ENCODE peak calls at places on chromosomes 6 and 20, in eight cellular contexts. H, S, B, D, E, G, O and Z are unnamed samples.

GRCh38 chr20:57195023-57195758 is 71.2 kb downstream of the BMP7 start:
- DNase-seq in H (no peak), S (peak; percentile 89), B (peak; percentile 85), D (no peak), E (no peak), G (no peak), O (no peak), Z (no peak)

GRCh38 chr20:34084227-34084923 is 27.7 kb downstream of the EIF2S2 start:
- DNase-seq in H (no peak), S (no peak), B (no peak), D (no peak), E (no peak), G (no peak), O (peak; percentile 45), Z (no peak)

GRCh38 chr20:15339264-15339663 is 1001.9 kb upstream of the FLRT3 start:
- DNase-seq in H (no peak), S (no peak), B (no peak), D (no peak), E (no peak), G (peak; percentile 90), O (no peak), Z (no peak)

GRCh38 chr6:11025094-11025493 is 19.0 kb downstream of the ELOVL2 start:
- DNase-seq in H (no peak), S (no peak), B (no peak), D (no peak), E (no peak), G (no peak), O (no peak), Z (no peak)

GRCh38 chr6:140566706-140567330 is 1192.4 kb upstream of the CITED2 start:
- DNase-seq in H (no peak), S (peak; percentile 68), B (peak; percentile 87), D (no peak), E (peak; percentile 1), G (no peak), O (no peak), Z (no peak)

GRCh38 chr6:145349950-145350510 is 385.3 kb downstream of the EPM2A start:
- DNase-seq in H (no peak), S (no peak), B (no peak), D (no peak), E (no peak), G (no peak), O (peak; percentile 43), Z (no peak)

GRCh38 chr6:130837067-130837466 is 9.9 kb downstream of the SMLR1 start:
- DNase-seq in H (no peak), S (no peak), B (no peak), D (no peak), E (no peak), G (no peak), O (no peak), Z (no peak)

GRCh38 chr20:57619053-57619831 is 984 bp downstream of the ZBP1 start:
- DNase-seq in H (no peak), S (no peak), B (no peak), D (peak; percentile 37), E (no peak), G (no peak), O (no peak), Z (no peak)

GRCh38 chr20:35791823-35792222 is 20.0 kb downstream of the PHF20 start:
- DNase-seq in H (no peak), S (peak; percentile 93), B (peak; percentile 90), D (peak; percentile 87), E (no peak), G (no peak), O (no peak), Z (no peak)

GRCh38 chr6:5634525-5634924 is 372.2 kb downstream of the NRN1 start:
- DNase-seq in H (no peak), S (no peak), B (no peak), D (no peak), E (no peak), G (no peak), O (no peak), Z (no peak)

GRCh38 chr6:87287251-87287650 is 35.1 kb upstream of the SMIM8 start:
- DNase-seq in H (no peak), S (no peak), B (no peak), D (no peak), E (no peak), G (no peak), O (no peak), Z (no peak)

GRCh38 chr6:167092672-167093339 is 30.1 kb upstream of the CCR6 start:
- DNase-seq in H (no peak), S (no peak), B (no peak), D (no peak), E (no peak), G (no peak), O (no peak), Z (no peak)

GRCh38 chr20:53652090-53652858 is 58.6 kb upstream of the ZNF217 start:
- DNase-seq in H (no peak), S (no peak), B (peak; percentile 41), D (peak; percentile 45), E (no peak), G (no peak), O (no peak), Z (peak; percentile 32)

GRCh38 chr6:1027109-1027794 is 284.6 kb upstream of the FOXQ1 start:
- DNase-seq in H (no peak), S (peak; percentile 80), B (peak; percentile 91), D (no peak), E (no peak), G (no peak), O (no peak), Z (no peak)

GRCh38 chr6:96074006-96074405 is 58.2 kb downstream of the FUT9 start:
- DNase-seq in H (no peak), S (no peak), B (no peak), D (no peak), E (no peak), G (no peak), O (no peak), Z (no peak)

GRCh38 chr6:26555505-26556262 is 17.5 kb downstream of the HMGN4 start:
- DNase-seq in H (no peak), S (peak; percentile 48), B (peak; percentile 28), D (no peak), E (peak; percentile 65), G (peak; percentile 38), O (peak; percentile 36), Z (peak; percentile 46)

GRCh38 chr20:59390437-59390836 is 90.0 kb downstream of the EDN3 start:
- DNase-seq in H (no peak), S (no peak), B (no peak), D (no peak), E (no peak), G (no peak), O (no peak), Z (no peak)

GRCh38 chr20:2946988-2947961 is 74.0 kb downstream of the PTPRA start:
- DNase-seq in H (peak; percentile 12), S (no peak), B (no peak), D (peak; percentile 25), E (no peak), G (peak; percentile 43), O (no peak), Z (peak; percentile 93)

GRCh38 chr6:80742481-80742880 is 636.0 kb downstream of the BCKDHB start:
- DNase-seq in H (no peak), S (peak; percentile 64), B (peak; percentile 64), D (peak; percentile 38), E (peak; percentile 16), G (peak; percentile 5), O (peak; percentile 32), Z (no peak)

GRCh38 chr6:157139054-157139708 is 184.1 kb downstream of the TMEM242 start:
- DNase-seq in H (no peak), S (no peak), B (no peak), D (no peak), E (no peak), G (no peak), O (no peak), Z (no peak)

GRCh38 chr20:60262967-60263603 is 304.9 kb downstream of the CDH26 start:
- DNase-seq in H (no peak), S (peak; percentile 42), B (peak; percentile 51), D (peak; percentile 39), E (peak; percentile 26), G (no peak), O (no peak), Z (no peak)

GRCh38 chr20:3494218-3494617 is 23.4 kb downstream of the ATRN start:
- DNase-seq in H (no peak), S (no peak), B (no peak), D (no peak), E (no peak), G (no peak), O (no peak), Z (no peak)

GRCh38 chr6:125749112-125749863 is at the start of gene HEY2:
- DNase-seq in H (peak; percentile 68), S (peak; percentile 89), B (peak; percentile 86), D (no peak), E (peak; percentile 92), G (peak; percentile 87), O (peak; percentile 85), Z (peak; percentile 97)

GRCh38 chr6:94272327-94272726 is 853.0 kb upstream of the EPHA7 start:
- DNase-seq in H (no peak), S (no peak), B (no peak), D (no peak), E (no peak), G (no peak), O (no peak), Z (no peak)

GRCh38 chr6:15663057-15663638 is 320 bp upstream of the DTNBP1 start:
- DNase-seq in H (no peak), S (peak; percentile 78), B (peak; percentile 75), D (peak; percentile 76), E (no peak), G (peak; percentile 74), O (no peak), Z (peak; percentile 88)

GRCh38 chr20:41178495-41178894 is 41.2 kb downstream of the PLCG1 start:
- DNase-seq in H (no peak), S (no peak), B (no peak), D (no peak), E (no peak), G (peak; percentile 9), O (no peak), Z (no peak)

GRCh38 chr6:17703256-17703694 is 3.5 kb downstream of the NUP153 start:
- DNase-seq in H (no peak), S (peak; percentile 83), B (peak; percentile 97), D (peak; percentile 76), E (no peak), G (peak; percentile 25), O (peak; percentile 62), Z (no peak)

GRCh38 chr6:165805067-165805525 is 142.1 kb upstream of the PDE10A start:
- DNase-seq in H (no peak), S (no peak), B (no peak), D (no peak), E (no peak), G (no peak), O (no peak), Z (no peak)

GRCh38 chr20:19515074-19515473 is 243.0 kb upstream of the RIN2 start:
- DNase-seq in H (no peak), S (no peak), B (no peak), D (no peak), E (no peak), G (no peak), O (no peak), Z (no peak)

GRCh38 chr6:97947841-97948240 is 664.8 kb upstream of the MMS22L start:
- DNase-seq in H (no peak), S (peak; percentile 11), B (peak; percentile 91), D (no peak), E (peak; percentile 63), G (peak; percentile 9), O (no peak), Z (no peak)

GRCh38 chr6:165653607-165654006 is 9.4 kb downstream of the PDE10A start:
- DNase-seq in H (no peak), S (no peak), B (no peak), D (no peak), E (no peak), G (no peak), O (no peak), Z (no peak)

GRCh38 chr20:13717631-13718044 is 67.1 kb downstream of the ESF1 start:
- DNase-seq in H (no peak), S (no peak), B (no peak), D (no peak), E (no peak), G (no peak), O (no peak), Z (no peak)

GRCh38 chr6:57303931-57304681 is 13.3 kb upstream of the PRIM2 start:
- DNase-seq in H (no peak), S (peak; percentile 26), B (no peak), D (no peak), E (no peak), G (no peak), O (peak; percentile 72), Z (no peak)

GRCh38 chr6:133114973-133115372 is 126.2 kb upstream of the EYA4 start:
- DNase-seq in H (no peak), S (no peak), B (peak; percentile 17), D (no peak), E (no peak), G (no peak), O (no peak), Z (no peak)